ENCODE peak calls at places on chromosomes 13 and 19, in five cellular contexts. M is GM23248, Q is neural progenitor cell, Z is IMR-90, T is MM.1S. R is an unnamed sample.
A peak's percentile ranks its signal among the peaks of the same experiment; 100 is the strongest.

GRCh38 chr19:18460900-18461299 is 23.0 kb upstream of the ISYNA1 start:
- DNase-seq in M (no peak), Q (no peak), Z (no peak), T (no peak), R (no peak)

GRCh38 chr19:296476-297225 is 5.4 kb upstream of the PLPP2 start:
- DNase-seq in M (no peak), Q (no peak), Z (no peak), T (peak; percentile 5), R (peak; percentile 63)

GRCh38 chr13:29515372-29515771 is 80.1 kb downstream of the SLC7A1 start:
- DNase-seq in M (peak; percentile 38), Q (no peak), Z (no peak), T (no peak), R (no peak)

GRCh38 chr19:39372047-39372802 is 18.7 kb downstream of the PAF1 start:
- DNase-seq in M (peak; percentile 96), Q (no peak), Z (peak; percentile 93), T (no peak), R (peak; percentile 91)

GRCh38 chr19:36688058-36688457 is 646 bp downstream of the ZNF567 start:
- DNase-seq in M (peak; percentile 10), Q (no peak), Z (no peak), T (no peak), R (no peak)

GRCh38 chr13:29537736-29538624 is 57.5 kb downstream of the SLC7A1 start:
- DNase-seq in M (peak; percentile 45), Q (no peak), Z (no peak), T (no peak), R (no peak)

GRCh38 chr19:46913198-46913851 is 52.5 kb downstream of the ARHGAP35 start:
- DNase-seq in M (peak; percentile 36), Q (no peak), Z (no peak), T (no peak), R (no peak)

GRCh38 chr19:53463263-53463662 is 4.3 kb upstream of the ZNF813 start:
- DNase-seq in M (peak; percentile 40), Q (peak; percentile 82), Z (peak; percentile 6), T (no peak), R (peak; percentile 84)

DNA sequence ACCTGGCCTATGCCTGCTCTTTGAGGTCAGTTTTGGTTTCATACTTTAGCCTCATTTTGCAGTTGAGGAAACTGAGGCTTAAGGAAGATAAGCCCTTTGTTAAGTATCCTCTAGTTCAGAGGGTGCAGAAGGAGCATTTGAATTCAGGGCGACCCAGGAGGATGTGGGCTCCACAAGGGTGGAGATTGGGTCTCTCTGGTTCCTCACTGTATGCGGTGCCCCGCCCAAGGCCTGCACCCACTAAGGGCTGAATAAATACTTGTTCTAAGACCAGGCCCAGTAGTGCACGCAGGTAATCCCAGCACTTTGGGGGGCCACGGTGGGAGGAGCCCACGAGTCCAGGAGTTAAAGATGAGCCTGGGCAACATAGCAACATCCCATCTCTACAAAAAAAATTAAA is 768 bp upstream of the SLC44A2 start:
- DNase-seq in M (no peak), Q (no peak), Z (no peak), T (no peak), R (no peak)
- H3K4me1 ChIP-seq in M (no peaks in the 10 kb centered on the region), Q (peaks cover 7% of the 10 kb centered on the region), Z (peaks cover 11% of the 10 kb centered on the region), T (peaks cover 5% of the 10 kb centered on the region), R (peaks cover 8% of the 10 kb centered on the region)

DNA sequence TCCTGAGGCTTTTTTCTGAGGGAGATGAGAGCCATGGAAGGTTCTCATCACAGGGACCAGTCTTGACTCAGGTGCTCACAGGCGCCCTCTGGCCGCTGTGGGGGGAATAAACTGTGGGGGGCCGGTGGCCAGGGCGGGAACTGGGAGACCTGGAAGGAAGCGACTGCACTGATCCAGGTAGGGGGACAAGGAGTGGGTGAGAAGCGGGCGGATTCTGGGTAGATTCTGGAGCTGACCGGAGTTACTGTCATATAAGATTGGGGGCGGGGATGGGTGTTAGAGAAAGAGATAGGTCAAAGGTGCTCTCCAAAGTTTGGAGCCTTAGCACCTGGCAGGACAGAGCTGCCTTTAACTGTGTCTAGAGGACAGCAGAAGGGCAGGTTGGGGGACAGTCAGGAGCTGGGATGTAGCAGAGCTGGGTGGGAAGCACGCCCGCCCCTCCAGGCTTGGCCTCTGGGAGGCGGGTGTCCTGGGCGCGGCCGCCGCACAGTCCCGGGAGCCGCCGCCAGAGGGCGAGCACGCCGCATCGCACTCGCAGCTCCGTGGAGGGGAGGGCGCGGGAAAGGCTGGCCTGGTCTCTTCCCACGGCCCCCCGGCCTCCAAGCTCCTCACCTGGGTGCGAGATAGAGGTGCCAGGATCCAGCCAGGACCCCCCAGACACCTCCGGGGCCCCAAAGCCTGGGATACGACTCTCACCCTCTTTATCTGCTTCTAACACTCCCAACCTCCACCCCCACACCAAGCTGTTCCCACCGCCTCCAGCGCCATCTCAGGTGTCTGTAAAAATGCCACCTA is 4.2 kb upstream of the DAND5 start:
- DNase-seq in M (peak; percentile 80), Q (peak; percentile 86), Z (peak; percentile 58), T (peak; percentile 73), R (peak; percentile 86)
- H3K9ac ChIP-seq in M (peak overlapping the region; percentile 78), Q (no peak overlapping the region), Z (peak overlapping the region; percentile 44), T (peak overlapping the region; percentile 60), R (peak overlapping the region; percentile 65)

GRCh38 chr19:41887711-41888382 is 4.9 kb downstream of the ARHGEF1 start:
- DNase-seq in M (peak; percentile 49), Q (no peak), Z (peak; percentile 64), T (no peak), R (no peak)
- H3K4me1 ChIP-seq in M (peaks cover 11% of the 10 kb centered on the region), Q (peaks cover 6% of the 10 kb centered on the region), Z (peaks cover 8% of the 10 kb centered on the region), T (peaks cover 17% of the 10 kb centered on the region), R (peaks cover 6% of the 10 kb centered on the region)

GRCh38 chr19:6103894-6104293 is 6.4 kb downstream of the RFX2 start:
- DNase-seq in M (peak; percentile 34), Q (no peak), Z (no peak), T (no peak), R (no peak)
- H3K9ac ChIP-seq in M (peak overlapping the region; percentile 74), Q (no peak overlapping the region), Z (no peak overlapping the region), T (no peak overlapping the region), R (no peak overlapping the region)

DNA sequence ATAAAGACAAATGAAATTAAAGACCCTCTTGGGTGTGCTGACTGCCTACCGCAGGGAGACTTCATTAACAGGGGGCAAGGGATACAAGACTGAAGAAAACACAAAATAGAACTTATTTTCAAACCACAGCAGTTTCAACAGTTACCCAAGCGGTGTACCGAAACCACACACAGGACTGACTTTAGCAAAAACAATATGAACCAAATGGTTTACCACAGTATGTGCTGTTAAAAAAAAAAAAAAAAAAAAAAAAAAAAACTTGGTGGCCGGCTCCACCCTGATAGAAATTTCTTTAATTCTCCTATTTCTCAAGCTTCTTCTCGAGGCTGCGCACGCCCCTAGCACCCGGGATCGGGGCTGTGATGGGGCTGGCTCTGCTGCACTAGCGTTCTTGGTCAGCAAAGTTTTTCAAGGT is 42.6 kb downstream of the KLF2 start:
- DNase-seq in M (no peak), Q (no peak), Z (no peak), T (peak; percentile 90), R (peak; percentile 61)
- H3K4me1 ChIP-seq in M (no peaks in the 10 kb centered on the region), Q (no peaks in the 10 kb centered on the region), Z (no peaks in the 10 kb centered on the region), T (peaks cover 66% of the 10 kb centered on the region), R (peaks cover 41% of the 10 kb centered on the region)

GRCh38 chr13:20369886-20370361 is 137.8 kb upstream of the GJB6 start:
- DNase-seq in M (no peak), Q (no peak), Z (no peak), T (no peak), R (no peak)

GRCh38 chr13:20366056-20366455 is 133.9 kb upstream of the GJB6 start:
- DNase-seq in M (no peak), Q (no peak), Z (no peak), T (no peak), R (no peak)

GRCh38 chr13:20375871-20376270 is 143.8 kb upstream of the GJB6 start:
- DNase-seq in M (no peak), Q (no peak), Z (no peak), T (no peak), R (no peak)

GRCh38 chr13:20371825-20372224 is 139.7 kb upstream of the GJB6 start:
- DNase-seq in M (no peak), Q (no peak), Z (no peak), T (no peak), R (no peak)

GRCh38 chr13:20370815-20371421 is 138.8 kb upstream of the GJB6 start:
- DNase-seq in M (no peak), Q (no peak), Z (no peak), T (no peak), R (no peak)
- H3K9ac ChIP-seq in M (no peak overlapping the region), Q (no peak overlapping the region), Z (no peak overlapping the region), T (no peak overlapping the region), R (no peak overlapping the region)

GRCh38 chr13:49303533-49304252 is 56.0 kb downstream of the CDADC1 start:
- DNase-seq in M (peak; percentile 41), Q (no peak), Z (no peak), T (no peak), R (no peak)
- H3K4me1 ChIP-seq in M (peaks cover 16% of the 10 kb centered on the region), Q (no peaks in the 10 kb centered on the region), Z (peaks cover 13% of the 10 kb centered on the region), T (no peaks in the 10 kb centered on the region), R (peaks cover 6% of the 10 kb centered on the region)

GRCh38 chr19:49890349-49891311 is 6.1 kb downstream of the IL4I1 start:
- DNase-seq in M (peak; percentile 31), Q (peak; percentile 82), Z (no peak), T (peak; percentile 56), R (no peak)
- H3K9ac ChIP-seq in M (no peak overlapping the region), Q (no peak overlapping the region), Z (no peak overlapping the region), T (peak overlapping the region; percentile 23), R (no peak overlapping the region)